ENCODE peak calls at places on chromosomes 16 and 17, in nine cellular contexts. L is A673, N is A549, X is HL-60, C is endothelial cell, J is foreskin fibroblast, G is Calu3, S is breast epithelium, T is upper lobe of right lung. Q is an unnamed sample.
A peak's percentile ranks its signal among the peaks of the same experiment; 100 is the strongest.

GRCh38 chr16:85445779-85446222 is 167.3 kb upstream of the GSE1 start:
- DNase-seq in X (no peak), N (no peak), L (no peak), G (no peak), C (no peak), J (peak; percentile 49), S (no peak), T (no peak), Q (no peak)

GRCh38 chr17:63041722-63042121 is 75.7 kb downstream of the TANC2 start:
- DNase-seq in S (no peak), C (no peak), L (no peak), N (no peak), J (no peak), G (no peak), T (no peak), X (no peak), Q (no peak)

GRCh38 chr16:49023095-49023494 is 258.5 kb downstream of the CBLN1 start:
- DNase-seq in N (no peak), J (peak; percentile 52), X (no peak), G (no peak), C (no peak), T (no peak), S (no peak), L (no peak), Q (no peak)

GRCh38 chr16:4212934-4213296 is 29.0 kb downstream of the SRL start:
- DNase-seq in S (no peak), X (no peak), J (peak; percentile 76), C (no peak), G (peak; percentile 33), T (no peak), L (no peak), N (peak; percentile 61), Q (no peak)

GRCh38 chr17:66304304-66305174 is 2.1 kb downstream of the PRKCA start:
- DNase-seq in N (peak; percentile 66), X (no peak), S (no peak), T (no peak), L (peak; percentile 53), C (no peak), J (no peak), G (peak; percentile 58), Q (no peak)

GRCh38 chr17:1559743-1560581 is 2.6 kb downstream of the PITPNA start:
- DNase-seq in X (no peak), G (no peak), N (no peak), C (no peak), T (no peak), L (no peak), S (no peak), J (no peak), Q (no peak)

GRCh38 chr17:38315497-38315896 is 18.5 kb downstream of the MRPL45 start:
- DNase-seq in G (no peak), T (no peak), N (no peak), J (no peak), C (no peak), L (no peak), X (no peak), S (no peak), Q (no peak)

GRCh38 chr17:78316115-78316866 is 43.6 kb downstream of the SOCS3 start:
- DNase-seq in S (no peak), C (no peak), X (no peak), N (peak; percentile 61), J (no peak), T (no peak), L (no peak), G (peak; percentile 36), Q (no peak)

GRCh38 chr16:30893082-30893743 is 664 bp downstream of the BCL7C start:
- DNase-seq in J (peak; percentile 16), T (peak; percentile 74), X (no peak), L (no peak), C (no peak), S (no peak), N (no peak), G (no peak), Q (peak; percentile 42)

GRCh38 chr17:58327363-58328194 is 1.0 kb downstream of the TSPOAP1 start:
- DNase-seq in J (no peak), X (no peak), N (no peak), T (peak; percentile 67), G (no peak), C (no peak), S (no peak), L (no peak), Q (peak; percentile 45)

GRCh38 chr17:1177099-1177996 is 2.4 kb downstream of the ABR start:
- DNase-seq in G (no peak), J (peak; percentile 56), N (no peak), C (no peak), T (no peak), X (no peak), S (no peak), L (peak; percentile 56), Q (peak; percentile 49)

GRCh38 chr17:30376621-30377452 is 1.9 kb upstream of the CPD start:
- DNase-seq in X (no peak), J (peak; percentile 88), L (peak; percentile 96), C (no peak), G (peak; percentile 49), S (no peak), T (peak; percentile 70), N (peak; percentile 64), Q (no peak)

GRCh38 chr17:30375661-30376060 is 3.1 kb upstream of the CPD start:
- DNase-seq in X (no peak), G (no peak), L (no peak), T (no peak), C (no peak), J (no peak), S (no peak), N (no peak), Q (no peak)

GRCh38 chr17:30369995-30370394 is 8.7 kb upstream of the CPD start:
- DNase-seq in X (no peak), L (no peak), S (no peak), N (no peak), C (no peak), T (no peak), J (peak; percentile 15), G (no peak), Q (no peak)

GRCh38 chr17:30368896-30369720 is 9.6 kb upstream of the CPD start:
- DNase-seq in G (no peak), C (no peak), S (no peak), N (no peak), X (no peak), L (no peak), J (no peak), T (no peak), Q (no peak)

DNA sequence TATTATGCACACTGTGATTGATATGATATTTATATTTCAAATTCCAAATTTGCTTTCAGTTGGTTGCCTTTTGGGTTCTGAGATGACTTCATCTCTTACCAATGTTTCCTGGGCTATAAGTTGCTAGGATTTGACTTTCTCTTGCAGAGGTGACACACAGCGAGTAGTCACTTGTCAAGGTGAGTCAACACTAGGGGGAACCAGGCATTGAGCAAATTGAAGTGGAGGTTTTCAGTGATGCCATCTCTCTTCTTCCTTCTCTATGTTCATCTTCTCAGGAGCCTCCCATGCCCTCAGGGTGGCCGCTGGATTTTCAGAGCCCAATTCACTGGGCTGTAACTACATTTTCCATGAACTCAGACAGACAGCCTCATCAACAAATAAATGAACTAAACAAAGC is 6.0 kb upstream of the CPD start:
- DNase-seq in X (no peak), N (peak; percentile 64), L (no peak), S (no peak), T (no peak), J (peak; percentile 67), G (no peak), C (no peak), Q (no peak)
- TF ChIP-seq CTCF in X (no peak), N (peak; percentile 13), L (no peak), S (no peak), T (no peak), J (no peak), G (no peak), C (no peak), Q (no peak)

DNA sequence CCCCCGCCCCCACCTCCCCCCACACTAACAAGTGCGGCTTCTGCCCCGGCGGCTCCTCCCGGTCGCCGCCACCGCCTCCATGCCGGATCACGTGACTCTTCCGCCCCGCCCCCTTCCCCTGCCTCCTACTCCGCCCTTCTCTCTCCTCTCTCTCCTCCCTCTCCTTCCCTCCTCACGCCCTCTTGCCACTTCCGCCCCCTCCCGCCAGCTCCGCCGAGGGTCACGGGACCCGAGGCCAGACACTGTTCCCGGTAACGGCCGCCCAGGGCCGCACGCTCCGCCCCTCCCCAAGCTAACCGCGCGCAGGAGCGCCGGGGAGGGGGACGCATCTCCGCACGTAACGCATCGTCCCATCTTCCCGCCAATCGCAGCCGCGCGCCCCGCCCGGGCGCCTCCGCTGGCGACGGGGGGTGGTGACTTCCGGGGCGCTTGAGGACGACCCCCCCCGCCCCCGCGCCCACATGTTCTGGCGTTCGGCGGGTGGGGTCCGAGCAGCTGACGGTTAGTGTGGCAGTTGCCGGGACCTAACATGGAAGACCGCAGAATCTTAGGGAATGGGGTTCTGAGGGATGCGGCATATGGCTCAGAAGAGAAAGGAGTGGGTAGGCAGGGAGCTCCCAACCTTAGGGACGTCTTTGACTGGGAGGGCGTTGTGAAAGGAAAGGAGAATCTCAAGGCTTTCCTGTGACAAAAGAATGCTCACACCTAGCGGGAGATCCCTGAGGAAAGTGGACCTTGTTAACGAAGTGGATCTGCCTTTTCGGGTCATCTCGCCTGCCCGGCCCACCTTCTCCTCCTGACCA is at the start of gene USP32:
- DNase-seq in X (peak; percentile 96), T (peak; percentile 100), S (peak; percentile 98), J (peak; percentile 100), N (peak; percentile 99), G (peak; percentile 95), C (peak; percentile 96), L (peak; percentile 98), Q (peak; percentile 99)
- TF ChIP-seq CTCF in X (no peak), T (peak; percentile 35), S (peak; percentile 43), J (peak; percentile 17), N (no peak), G (no peak), C (no peak), L (no peak), Q (no peak)

GRCh38 chr17:8650119-8650499 is 19.6 kb upstream of the MYH10 start:
- DNase-seq in N (no peak), C (no peak), S (no peak), G (no peak), J (no peak), T (no peak), X (no peak), L (no peak), Q (no peak)

GRCh38 chr17:8649157-8650118 is 18.9 kb upstream of the MYH10 start:
- DNase-seq in N (no peak), C (no peak), T (no peak), J (peak; percentile 79), L (no peak), S (no peak), X (no peak), G (no peak), Q (no peak)

GRCh38 chr17:8647202-8647601 is 16.7 kb upstream of the MYH10 start:
- DNase-seq in G (no peak), T (no peak), L (no peak), C (no peak), X (no peak), S (no peak), J (no peak), N (no peak), Q (no peak)

GRCh38 chr17:8654822-8655221 is 24.3 kb upstream of the MYH10 start:
- DNase-seq in S (no peak), T (no peak), G (no peak), J (no peak), C (no peak), N (no peak), X (no peak), L (no peak), Q (no peak)

GRCh38 chr17:8651013-8651412 is 20.5 kb upstream of the MYH10 start:
- DNase-seq in G (no peak), X (no peak), S (no peak), C (no peak), T (no peak), N (no peak), L (no peak), J (no peak), Q (no peak)
- TF ChIP-seq CTCF in G (no peak), X (no peak), S (no peak), C (no peak), T (no peak), N (no peak), L (peak; percentile 14), J (no peak), Q (no peak)

GRCh38 chr16:57377080-57377841 is 5.0 kb downstream of the CX3CL1 start:
- DNase-seq in L (no peak), T (no peak), S (peak; percentile 70), X (no peak), N (peak; percentile 62), C (no peak), G (peak; percentile 71), J (no peak), Q (no peak)
- TF ChIP-seq CTCF in L (no peak), T (no peak), S (peak; percentile 39), X (no peak), N (no peak), C (no peak), G (peak; percentile 60), J (no peak), Q (no peak)